ENCODE peak calls at places on chromosomes 5 and 9, in five cellular contexts. One of them, this sample, is unnamed.

GRCh38 chr9:129944501-129945116 is 98.4 kb downstream of the FNBP1 start:
- DNase-seq in hippocampal formation: no peak
- DNase-seq in T47D: no peak
- DNase-seq in OCI-M1: no peak
- DNase-seq in NCI-H345: no peak
- DNase-seq in this sample: peak

GRCh38 chr9:92035687-92036410 is 79.4 kb downstream of the SPTLC1 start:
- DNase-seq in hippocampal formation: no peak
- DNase-seq in T47D: no peak
- DNase-seq in OCI-M1: no peak
- DNase-seq in NCI-H345: no peak
- DNase-seq in this sample: no peak

GRCh38 chr9:2017209-2017458 is 2.0 kb downstream of the SMARCA2 start:
- DNase-seq in hippocampal formation: no peak
- DNase-seq in T47D: no peak
- DNase-seq in OCI-M1: no peak
- DNase-seq in NCI-H345: no peak
- DNase-seq in this sample: no peak

GRCh38 chr5:154993461-154993860 is 20.1 kb upstream of the KIF4B start:
- DNase-seq in hippocampal formation: no peak
- DNase-seq in T47D: no peak
- DNase-seq in OCI-M1: peak
- DNase-seq in NCI-H345: no peak
- DNase-seq in this sample: no peak

GRCh38 chr9:137300607-137301085 is 1.4 kb downstream of the NRARP start:
- DNase-seq in hippocampal formation: no peak
- DNase-seq in T47D: peak
- DNase-seq in OCI-M1: no peak
- DNase-seq in NCI-H345: no peak
- DNase-seq in this sample: no peak

GRCh38 chr9:89522261-89522978 is 24.5 kb upstream of the SEMA4D start:
- DNase-seq in hippocampal formation: no peak
- DNase-seq in T47D: no peak
- DNase-seq in OCI-M1: peak
- DNase-seq in NCI-H345: no peak
- DNase-seq in this sample: no peak

GRCh38 chr5:142770650-142771609 is 753 bp downstream of the ARHGAP26 start:
- DNase-seq in hippocampal formation: peak
- DNase-seq in T47D: peak
- DNase-seq in OCI-M1: peak
- DNase-seq in NCI-H345: peak
- DNase-seq in this sample: peak

GRCh38 chr9:128127568-128127989 is at the start of gene PTGES2:
- DNase-seq in hippocampal formation: peak
- DNase-seq in T47D: peak
- DNase-seq in OCI-M1: peak
- DNase-seq in NCI-H345: peak
- DNase-seq in this sample: peak

GRCh38 chr5:179805529-179806249 is 977 bp downstream of the MGAT4B start:
- DNase-seq in hippocampal formation: peak
- DNase-seq in T47D: peak
- DNase-seq in OCI-M1: peak
- DNase-seq in NCI-H345: no peak
- DNase-seq in this sample: no peak

This sample was measured in head of caudate nucleus.